ENCODE peak calls at places on chromosomes 12 and 14, in ten cellular contexts. R is H54; K is K562; D is NCI-H2081; F is dermis blood vessel endothelial cell; C is psoas muscle; P is AG04449; A is GM04504; G is lung; L is stimulated activated CD4-positive, alpha-beta T cell treated with anti-CD3 and anti-CD28 coated beads, TNF-alpha, amount 100 ng/mL, for 4 hours. W is an unnamed sample.

GRCh38 chr12:15152864-15153263 is 68.4 kb downstream of the RERG start:
- DNase-seq in C (no peak), P (peak), G (no peak), A (no peak), R (no peak), D (no peak), F (peak), L (no peak), K (no peak), W (no peak)

GRCh38 chr12:85626031-85626781 is 210.0 kb downstream of the RASSF9 start:
- DNase-seq in C (no peak), P (peak), D (no peak), K (no peak), L (no peak), F (peak), A (peak), R (peak), G (no peak), W (no peak)

GRCh38 chr12:3602488-3602887 is 111.5 kb downstream of the PRMT8 start:
- DNase-seq in R (no peak), A (no peak), P (no peak), G (no peak), F (no peak), L (no peak), D (no peak), C (no peak), K (no peak), W (no peak)

GRCh38 chr14:29709490-29709889 is 218.2 kb downstream of the PRKD1 start:
- DNase-seq in K (no peak), A (no peak), G (no peak), F (no peak), D (no peak), L (no peak), R (no peak), C (no peak), P (no peak), W (no peak)

GRCh38 chr14:32081901-32082300 is 4.8 kb downstream of the ARHGAP5 start:
- DNase-seq in L (no peak), D (no peak), F (no peak), K (no peak), G (no peak), R (no peak), A (no peak), P (no peak), C (no peak), W (no peak)

GRCh38 chr12:124273630-124274029 is 21.3 kb upstream of the RFLNA start:
- DNase-seq in R (peak), G (no peak), C (no peak), A (no peak), D (no peak), K (peak), F (peak), L (no peak), P (no peak), W (peak)

GRCh38 chr14:68386950-68387779 is 405.7 kb downstream of the ZFP36L1 start:
- DNase-seq in G (no peak), P (no peak), R (no peak), L (no peak), C (no peak), F (no peak), D (no peak), K (no peak), A (no peak), W (no peak)

GRCh38 chr14:21103165-21103709 is 2.4 kb downstream of the TMEM253 start:
- DNase-seq in P (no peak), G (no peak), R (peak), K (no peak), C (no peak), L (no peak), D (no peak), A (no peak), F (no peak), W (no peak)

GRCh38 chr12:62757048-62757447 is 177.9 kb downstream of the PPM1H start:
- DNase-seq in F (peak), C (no peak), D (no peak), L (no peak), R (no peak), A (no peak), K (no peak), P (no peak), G (no peak), W (no peak)

GRCh38 chr12:51938744-51939143 is 12.8 kb upstream of the ACVR1B start:
- DNase-seq in C (no peak), K (no peak), R (no peak), A (no peak), G (no peak), D (no peak), F (no peak), P (no peak), L (no peak), W (no peak)

GRCh38 chr12:14810953-14811483 is 3.0 kb downstream of the SMCO3 start:
- DNase-seq in A (no peak), F (peak), P (no peak), G (no peak), L (no peak), D (peak), C (no peak), K (no peak), R (no peak), W (peak)